ENCODE peak calls at places on chromosome 11, in four cellular contexts. A is left ventricle myocardium inferior, Z is BJ, R is stomach. E is an unnamed sample. For H3K36me3, the result is how much of the 10 kb centered on the place peaks cover.

GRCh38 chr11:101442171-101442570 is 141.6 kb downstream of the TRPC6 start:
- DNase-seq in R (no peak), Z (peak), A (no peak), E (no peak)

GRCh38 chr11:89347071-89347470 is 144.1 kb downstream of the NOX4 start:
- DNase-seq in A (no peak), Z (no peak), R (no peak), E (no peak)

GRCh38 chr11:65066805-65067291 is 8.5 kb upstream of the NAALADL1 start:
- DNase-seq in A (no peak), Z (no peak), R (no peak), E (no peak)

GRCh38 chr11:117819096-117820040 is 5.2 kb downstream of the FXYD2 start:
- DNase-seq in Z (no peak), A (peak), R (peak), E (no peak)

GRCh38 chr11:84480151-84480550 is 1147.0 kb downstream of the DLG2 start:
- DNase-seq in A (no peak), R (no peak), Z (no peak), E (no peak)

GRCh38 chr11:129861702-129862107 is 33.7 kb downstream of the NFRKB start:
- DNase-seq in A (peak), Z (peak), R (peak), E (peak)

GRCh38 chr11:81033779-81034550 is 1593.1 kb upstream of the TENM4 start:
- DNase-seq in Z (no peak), R (no peak), A (peak), E (no peak)

GRCh38 chr11:63687845-63688244 is 6.5 kb downstream of the RTN3 start:
- DNase-seq in Z (no peak), A (no peak), R (no peak), E (no peak)

GRCh38 chr11:70478194-70478890 is 80.0 kb downstream of the CTTN start:
- DNase-seq in A (no peak), Z (no peak), R (no peak), E (no peak)

GRCh38 chr11:62556102-62556871 is 9.7 kb upstream of the AHNAK start:
- DNase-seq in A (peak), Z (peak), R (peak), E (peak)

GRCh38 chr11:62558669-62559068 is 12.1 kb upstream of the AHNAK start:
- DNase-seq in R (no peak), Z (no peak), A (peak), E (no peak)

GRCh38 chr11:62560566-62561103 is 13.1 kb downstream of the EEF1G start:
- DNase-seq in R (peak), Z (peak), A (peak), E (peak)

GRCh38 chr11:62556872-62557631 is 10.4 kb upstream of the AHNAK start:
- DNase-seq in Z (no peak), R (no peak), A (no peak), E (no peak)

DNA sequence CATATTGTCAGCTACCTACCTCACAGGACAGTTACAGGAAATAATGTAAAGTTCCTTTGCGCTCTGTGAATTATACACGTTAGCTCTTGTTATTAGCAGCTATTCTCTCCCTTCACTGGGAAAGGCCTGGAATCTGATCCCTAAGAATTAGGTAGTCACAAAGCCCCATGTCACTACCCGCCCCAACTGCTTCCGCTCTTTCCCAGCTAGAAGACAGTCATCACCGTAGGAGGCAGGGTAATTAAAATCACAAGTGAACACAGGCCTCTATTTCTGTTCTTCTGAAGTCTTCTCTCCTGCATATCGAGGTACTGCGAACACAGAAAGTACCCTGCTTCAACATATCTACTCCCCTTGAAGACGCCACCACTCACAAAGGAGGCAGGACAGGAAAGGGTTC is 12.6 kb upstream of the AHNAK start:
- DNase-seq in Z (no peak), R (no peak), A (no peak), E (no peak)
- TF ChIP-seq CTCF in Z (no peak), R (no peak), A (no peak), E (no peak)

DNA sequence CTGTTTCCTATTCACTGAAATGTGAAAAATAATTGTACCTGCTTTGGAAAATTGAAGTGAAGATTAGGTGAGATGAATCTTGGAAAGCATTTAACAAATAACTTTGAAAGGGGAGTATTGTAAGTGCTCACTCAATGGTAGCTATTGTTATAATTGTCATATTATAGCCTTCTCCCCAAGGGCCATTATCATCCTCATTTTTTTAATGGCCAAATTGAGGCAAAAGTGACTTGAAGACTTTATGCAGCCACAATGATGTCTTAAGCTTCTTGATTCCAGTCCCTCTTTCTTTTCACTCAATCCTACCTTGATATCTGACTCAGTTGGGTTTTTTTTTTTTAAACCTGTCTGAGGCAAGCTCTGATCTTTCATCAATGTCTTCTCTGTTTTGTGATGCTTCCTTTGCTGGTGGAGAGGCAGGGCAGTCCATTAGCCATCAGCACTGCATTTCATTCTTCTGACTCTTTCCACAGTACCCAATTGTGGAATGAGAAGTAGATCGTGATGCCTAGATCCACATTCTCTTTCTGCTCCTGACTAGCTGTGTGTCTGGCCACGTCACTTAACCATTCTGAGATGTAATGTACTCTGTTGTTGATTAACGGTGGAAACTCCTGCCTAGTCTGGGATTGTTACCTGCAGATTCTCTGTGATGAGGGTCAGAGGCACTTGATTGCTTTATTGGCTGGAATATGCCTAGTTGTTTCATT is 101.4 kb downstream of the DBX1 start:
- DNase-seq in R (no peak), A (no peak), Z (no peak), E (no peak)
- H3K36me3 ChIP-seq in R (half or more), A (under half), Z (under half), E (under half)

GRCh38 chr11:72237112-72237931 is 6.7 kb downstream of the PHOX2A start:
- DNase-seq in Z (no peak), A (no peak), R (no peak), E (peak)

GRCh38 chr11:72239296-72239848 is 4.6 kb downstream of the PHOX2A start:
- DNase-seq in Z (no peak), A (peak), R (no peak), E (peak)

GRCh38 chr11:72239849-72240460 is 4.0 kb downstream of the PHOX2A start:
- DNase-seq in R (peak), A (peak), Z (no peak), E (peak)

GRCh38 chr11:72238040-72238450 is 5.9 kb downstream of the PHOX2A start:
- DNase-seq in A (no peak), Z (no peak), R (peak), E (peak)

GRCh38 chr11:72238492-72239295 is 5.3 kb downstream of the PHOX2A start:
- DNase-seq in R (no peak), A (no peak), Z (no peak), E (peak)
- TF ChIP-seq CTCF in R (no peak), A (no peak), Z (no peak), E (no peak)

GRCh38 chr11:6629573-6629891 is 10.3 kb upstream of the TPP1 start:
- DNase-seq in Z (no peak), A (no peak), R (no peak), E (no peak)

GRCh38 chr11:6631356-6631890 is 12.2 kb upstream of the TPP1 start:
- DNase-seq in Z (no peak), R (no peak), A (no peak), E (no peak)

GRCh38 chr11:6630632-6631291 is 11.5 kb upstream of the TPP1 start:
- DNase-seq in R (no peak), Z (no peak), A (no peak), E (no peak)

GRCh38 chr11:6628526-6628925 is 9.3 kb upstream of the TPP1 start:
- DNase-seq in Z (no peak), A (no peak), R (no peak), E (no peak)

DNA sequence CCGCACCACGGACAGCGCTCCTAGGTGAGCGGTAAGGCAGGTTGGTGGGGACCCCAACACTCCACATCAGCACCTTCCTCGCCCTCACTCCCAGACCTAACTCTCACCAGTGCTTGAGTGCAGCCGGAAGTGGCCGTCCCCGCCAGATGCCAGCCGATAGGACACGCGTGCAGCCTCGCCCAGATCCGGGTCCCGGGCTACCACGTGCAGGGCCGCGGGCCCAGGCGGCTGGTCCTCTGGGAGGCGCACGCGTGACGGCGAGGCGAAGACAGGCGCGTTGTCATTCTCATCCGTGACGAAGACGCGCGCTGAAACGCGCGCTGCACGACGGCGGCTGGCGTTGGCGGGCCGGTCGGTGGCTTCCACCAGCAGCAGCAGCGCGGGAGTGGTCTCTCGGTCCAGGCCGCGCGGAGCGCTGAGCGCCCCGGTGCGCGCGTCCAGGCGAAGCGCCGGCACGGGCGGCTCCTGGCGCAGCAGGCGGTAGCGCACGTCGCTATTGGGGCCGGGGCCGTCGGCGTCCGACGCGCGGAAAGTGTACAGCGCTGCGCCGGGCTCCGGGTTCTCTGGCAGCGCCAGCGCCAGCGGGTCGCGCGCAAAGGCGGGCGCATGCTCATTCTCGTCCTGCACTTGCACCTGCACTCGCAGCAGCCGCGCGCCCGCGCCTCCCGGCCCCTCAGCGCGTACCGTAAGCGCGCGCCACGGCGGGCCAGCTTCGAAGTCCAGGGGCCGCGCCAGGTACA is 10.8 kb upstream of the TPP1 start:
- DNase-seq in Z (no peak), A (no peak), R (peak), E (no peak)
- H3K36me3 ChIP-seq in Z (under half), A (half or more), R (half or more), E (under half)